ENCODE peak calls at places on chromosome 5, in six cellular contexts. O, Q, X, S, F and U are unnamed samples.

GRCh38 chr5:126002222-126002897 is 420.8 kb upstream of the GRAMD2B start:
- DNase-seq in O (no peak), Q (peak), X (peak), S (peak), F (no peak), U (peak)

GRCh38 chr5:139789845-139790189 is 5.8 kb upstream of the PSD2 start:
- DNase-seq in O (no peak), Q (no peak), X (no peak), S (no peak), F (no peak), U (no peak)

GRCh38 chr5:161544350-161544765 is 2.2 kb downstream of the GABRB2 start:
- DNase-seq in O (peak), Q (peak), X (no peak), S (peak), F (no peak), U (peak)

GRCh38 chr5:93226202-93226735 is 354.8 kb downstream of the NR2F1-AS1 start:
- DNase-seq in O (no peak), Q (no peak), X (no peak), S (no peak), F (no peak), U (no peak)

GRCh38 chr5:173574983-173575382 is 41.5 kb downstream of the BOD1 start:
- DNase-seq in O (no peak), Q (no peak), X (no peak), S (no peak), F (no peak), U (no peak)

GRCh38 chr5:34959323-34959722 is 30.0 kb downstream of the DNAJC21 start:
- DNase-seq in O (no peak), Q (peak), X (peak), S (no peak), F (no peak), U (no peak)

GRCh38 chr5:180291943-180292831 is at the start of gene MAPK9:
- DNase-seq in O (peak), Q (peak), X (no peak), S (peak), F (peak), U (peak)

GRCh38 chr5:68248896-68249295 is 33.3 kb downstream of the PIK3R1 start:
- DNase-seq in O (no peak), Q (no peak), X (no peak), S (no peak), F (no peak), U (no peak)

GRCh38 chr5:141877478-141878185 is 578 bp downstream of the PCDH1 start:
- DNase-seq in O (no peak), Q (no peak), X (no peak), S (no peak), F (no peak), U (peak)

GRCh38 chr5:110268283-110268682 is 458.2 kb downstream of the TMEM232 start:
- DNase-seq in O (no peak), Q (no peak), X (no peak), S (no peak), F (no peak), U (no peak)

GRCh38 chr5:98576275-98576674 is 197.2 kb upstream of the RGMB start:
- DNase-seq in O (no peak), Q (no peak), X (no peak), S (no peak), F (no peak), U (no peak)